ENCODE peak calls at places on chromosomes 7 and 10, in six cellular contexts. One of them, this sample, is unnamed.

GRCh38 chr7:102236592-102237287 is 49.9 kb upstream of the SH2B2 start:
- DNase-seq in H9: peak; percentile 76
- DNase-seq in mesenchymal stem cell: peak; percentile 70
- DNase-seq in IMR-90: peak; percentile 56
- DNase-seq in trophoblast cell: peak; percentile 79
- DNase-seq in H1: peak; percentile 13
- DNase-seq in this sample: peak; percentile 53

GRCh38 chr7:50653997-50654425 is 88.8 kb upstream of the DDC start:
- DNase-seq in H9: no peak
- DNase-seq in mesenchymal stem cell: no peak
- DNase-seq in IMR-90: peak; percentile 20
- DNase-seq in trophoblast cell: no peak
- DNase-seq in H1: no peak
- DNase-seq in this sample: no peak

GRCh38 chr7:91946549-91946948 is 5.9 kb downstream of the AKAP9 start:
- DNase-seq in H9: no peak
- DNase-seq in mesenchymal stem cell: no peak
- DNase-seq in IMR-90: no peak
- DNase-seq in trophoblast cell: no peak
- DNase-seq in H1: no peak
- DNase-seq in this sample: no peak

GRCh38 chr7:90119178-90119971 is 34.9 kb upstream of the STEAP1 start:
- DNase-seq in H9: peak; percentile 45
- DNase-seq in mesenchymal stem cell: no peak
- DNase-seq in IMR-90: peak; percentile 1
- DNase-seq in trophoblast cell: no peak
- DNase-seq in H1: no peak
- DNase-seq in this sample: no peak

GRCh38 chr10:80871083-80871482 is 333.4 kb downstream of the SH2D4B start:
- DNase-seq in H9: no peak
- DNase-seq in mesenchymal stem cell: no peak
- DNase-seq in IMR-90: no peak
- DNase-seq in trophoblast cell: no peak
- DNase-seq in H1: no peak
- DNase-seq in this sample: no peak

GRCh38 chr7:25250386-25250785 is 22.1 kb upstream of the NPVF start:
- DNase-seq in H9: no peak
- DNase-seq in mesenchymal stem cell: no peak
- DNase-seq in IMR-90: no peak
- DNase-seq in trophoblast cell: no peak
- DNase-seq in H1: no peak
- DNase-seq in this sample: no peak

GRCh38 chr7:100584046-100584676 is 1.8 kb downstream of the LRCH4 start:
- DNase-seq in H9: no peak
- DNase-seq in mesenchymal stem cell: peak; percentile 85
- DNase-seq in IMR-90: peak; percentile 45
- DNase-seq in trophoblast cell: no peak
- DNase-seq in H1: no peak
- DNase-seq in this sample: no peak

GRCh38 chr10:4708123-4708759 is 117.8 kb upstream of the AKR1E2 start:
- DNase-seq in H9: peak; percentile 79
- DNase-seq in mesenchymal stem cell: no peak
- DNase-seq in IMR-90: no peak
- DNase-seq in trophoblast cell: no peak
- DNase-seq in H1: peak; percentile 25
- DNase-seq in this sample: no peak

GRCh38 chr7:39526676-39527075 is 39.5 kb upstream of the YAE1 start:
- DNase-seq in H9: no peak
- DNase-seq in mesenchymal stem cell: no peak
- DNase-seq in IMR-90: no peak
- DNase-seq in trophoblast cell: no peak
- DNase-seq in H1: no peak
- DNase-seq in this sample: no peak

GRCh38 chr10:128943111-128943510 is 523.9 kb upstream of the MGMT start:
- DNase-seq in H9: no peak
- DNase-seq in mesenchymal stem cell: no peak
- DNase-seq in IMR-90: no peak
- DNase-seq in trophoblast cell: no peak
- DNase-seq in H1: no peak
- DNase-seq in this sample: no peak

GRCh38 chr7:3787717-3788311 is 486.8 kb downstream of the SDK1 start:
- DNase-seq in H9: no peak
- DNase-seq in mesenchymal stem cell: no peak
- DNase-seq in IMR-90: no peak
- DNase-seq in trophoblast cell: no peak
- DNase-seq in H1: no peak
- DNase-seq in this sample: no peak

GRCh38 chr7:128189231-128189930 is 51.7 kb upstream of the LEP start:
- DNase-seq in H9: peak; percentile 24
- DNase-seq in mesenchymal stem cell: no peak
- DNase-seq in IMR-90: no peak
- DNase-seq in trophoblast cell: no peak
- DNase-seq in H1: no peak
- DNase-seq in this sample: no peak

GRCh38 chr10:132990684-132991545 is 48.5 kb upstream of the CFAP46 start:
- DNase-seq in H9: no peak
- DNase-seq in mesenchymal stem cell: no peak
- DNase-seq in IMR-90: no peak
- DNase-seq in trophoblast cell: no peak
- DNase-seq in H1: no peak
- DNase-seq in this sample: no peak

GRCh38 chr10:110077436-110078120 is 69.8 kb downstream of the ADD3 start:
- DNase-seq in H9: no peak
- DNase-seq in mesenchymal stem cell: peak; percentile 25
- DNase-seq in IMR-90: no peak
- DNase-seq in trophoblast cell: no peak
- DNase-seq in H1: no peak
- DNase-seq in this sample: no peak

GRCh38 chr7:39536926-39537325 is 29.3 kb upstream of the YAE1 start:
- DNase-seq in H9: no peak
- DNase-seq in mesenchymal stem cell: no peak
- DNase-seq in IMR-90: no peak
- DNase-seq in trophoblast cell: no peak
- DNase-seq in H1: no peak
- DNase-seq in this sample: no peak

GRCh38 chr7:122864838-122865237 is 21.4 kb downstream of the CADPS2 start:
- DNase-seq in H9: no peak
- DNase-seq in mesenchymal stem cell: no peak
- DNase-seq in IMR-90: no peak
- DNase-seq in trophoblast cell: no peak
- DNase-seq in H1: no peak
- DNase-seq in this sample: no peak

GRCh38 chr7:140621326-140622035 is 19.1 kb downstream of the DENND2A start:
- DNase-seq in H9: no peak
- DNase-seq in mesenchymal stem cell: no peak
- DNase-seq in IMR-90: peak; percentile 55
- DNase-seq in trophoblast cell: peak; percentile 73
- DNase-seq in H1: no peak
- DNase-seq in this sample: no peak

GRCh38 chr10:69130251-69130650 is 6.3 kb downstream of the VPS26A start:
- DNase-seq in H9: no peak
- DNase-seq in mesenchymal stem cell: peak; percentile 10
- DNase-seq in IMR-90: peak; percentile 40
- DNase-seq in trophoblast cell: no peak
- DNase-seq in H1: no peak
- DNase-seq in this sample: no peak

GRCh38 chr10:80487791-80488538 is 33.9 kb downstream of the TSPAN14 start:
- DNase-seq in H9: no peak
- DNase-seq in mesenchymal stem cell: no peak
- DNase-seq in IMR-90: no peak
- DNase-seq in trophoblast cell: no peak
- DNase-seq in H1: no peak
- DNase-seq in this sample: no peak

GRCh38 chr7:44959433-44959951 is 19.3 kb downstream of the MYO1G start:
- DNase-seq in H9: no peak
- DNase-seq in mesenchymal stem cell: peak; percentile 22
- DNase-seq in IMR-90: peak; percentile 40
- DNase-seq in trophoblast cell: peak; percentile 84
- DNase-seq in H1: no peak
- DNase-seq in this sample: no peak

GRCh38 chr10:49285232-49285631 is 13.7 kb upstream of the C10orf71 start:
- DNase-seq in H9: no peak
- DNase-seq in mesenchymal stem cell: no peak
- DNase-seq in IMR-90: no peak
- DNase-seq in trophoblast cell: peak; percentile 34
- DNase-seq in H1: no peak
- DNase-seq in this sample: no peak

GRCh38 chr10:98380493-98381339 is 34.3 kb downstream of the PYROXD2 start:
- DNase-seq in H9: no peak
- DNase-seq in mesenchymal stem cell: peak; percentile 39
- DNase-seq in IMR-90: peak; percentile 22
- DNase-seq in trophoblast cell: no peak
- DNase-seq in H1: no peak
- DNase-seq in this sample: no peak
- H2BK5ac ChIP-seq in H9: no peak overlapping the region
- H2BK5ac ChIP-seq in mesenchymal stem cell: no peak overlapping the region
- H2BK5ac ChIP-seq in IMR-90: no peak overlapping the region
- H2BK5ac ChIP-seq in trophoblast cell: no peak overlapping the region
- H2BK5ac ChIP-seq in H1: no peak overlapping the region
- H2BK5ac ChIP-seq in this sample: no peak overlapping the region

GRCh38 chr7:48089415-48089975 is 430 bp downstream of the UPP1 start:
- DNase-seq in H9: peak; percentile 91
- DNase-seq in mesenchymal stem cell: no peak
- DNase-seq in IMR-90: no peak
- DNase-seq in trophoblast cell: peak; percentile 78
- DNase-seq in H1: no peak
- DNase-seq in this sample: no peak
- H3K23ac ChIP-seq in H9: no peak overlapping the region
- H3K23ac ChIP-seq in mesenchymal stem cell: no peak overlapping the region
- H3K23ac ChIP-seq in IMR-90: peak overlapping the region; percentile 41
- H3K23ac ChIP-seq in trophoblast cell: no peak overlapping the region
- H3K23ac ChIP-seq in H1: no peak overlapping the region
- H3K23ac ChIP-seq in this sample: peak overlapping the region; percentile 100

DNA sequence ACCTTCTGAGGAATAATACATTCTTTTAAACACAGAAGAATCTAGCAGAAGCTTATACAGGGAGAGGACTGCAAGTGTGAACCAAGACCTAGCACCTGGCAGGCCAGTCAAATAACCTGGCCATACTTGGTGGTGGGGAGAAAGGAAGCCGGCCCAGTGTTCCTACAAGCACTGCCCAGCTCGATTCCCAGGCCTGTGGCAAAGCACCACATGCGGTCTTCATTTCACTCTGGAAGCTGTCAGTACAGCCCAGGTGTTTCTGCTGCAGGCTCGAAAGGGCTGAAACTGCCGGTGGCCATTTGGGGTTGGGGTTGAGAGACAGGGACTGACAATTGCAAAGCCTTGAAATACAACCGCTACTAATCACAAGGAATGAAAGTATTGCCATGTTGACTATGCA is 50.8 kb upstream of the EGFR start:
- DNase-seq in H9: no peak
- DNase-seq in mesenchymal stem cell: no peak
- DNase-seq in IMR-90: no peak
- DNase-seq in trophoblast cell: no peak
- DNase-seq in H1: no peak
- DNase-seq in this sample: no peak
- H2AFZ ChIP-seq in H9: no peak overlapping the region
- H2AFZ ChIP-seq in mesenchymal stem cell: no peak overlapping the region
- H2AFZ ChIP-seq in IMR-90: no peak overlapping the region
- H2AFZ ChIP-seq in trophoblast cell: no peak overlapping the region
- H2AFZ ChIP-seq in H1: no peak overlapping the region
- H2AFZ ChIP-seq in this sample: no peak overlapping the region

DNA sequence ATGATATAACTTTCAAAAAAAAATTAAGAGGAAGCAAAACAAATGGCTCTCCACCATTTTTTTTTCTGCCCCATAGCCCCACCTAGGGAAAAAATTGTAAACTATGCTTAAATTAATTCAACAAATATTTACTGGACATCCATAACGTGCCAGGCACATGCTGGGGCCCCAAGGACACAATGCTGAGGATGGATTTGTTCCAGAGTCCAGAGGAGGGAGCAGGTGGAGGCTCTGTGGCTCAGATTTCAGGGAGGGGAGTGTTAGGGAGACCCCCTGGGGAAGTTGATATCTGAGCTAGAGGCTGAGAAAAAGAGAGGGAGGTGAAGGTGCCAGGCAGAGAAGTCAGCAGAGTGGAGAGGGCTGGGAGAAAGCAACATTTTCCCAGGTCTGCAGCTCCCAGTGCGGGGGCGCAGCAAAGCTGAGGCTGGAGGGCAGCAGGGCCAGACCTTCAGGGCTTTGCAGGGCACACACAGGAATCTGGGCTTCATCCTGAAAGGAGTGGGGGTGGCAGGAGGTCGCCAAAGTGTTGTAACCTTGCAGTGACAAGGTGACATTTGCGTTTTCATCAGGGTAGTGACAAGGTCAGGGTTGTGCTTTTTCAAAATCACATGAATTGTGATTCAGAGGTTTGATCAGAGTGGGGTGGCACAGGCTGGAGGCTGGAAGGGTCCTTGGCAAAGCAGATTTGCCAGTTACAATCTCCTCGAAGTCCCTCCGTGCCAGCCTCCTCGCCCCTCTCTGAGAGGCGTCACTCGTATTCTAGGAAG is 261.6 kb downstream of the WDR11 start:
- DNase-seq in H9: peak; percentile 52
- DNase-seq in mesenchymal stem cell: no peak
- DNase-seq in IMR-90: no peak
- DNase-seq in trophoblast cell: peak; percentile 43
- DNase-seq in H1: no peak
- DNase-seq in this sample: no peak
- H2BK5ac ChIP-seq in H9: no peak overlapping the region
- H2BK5ac ChIP-seq in mesenchymal stem cell: no peak overlapping the region
- H2BK5ac ChIP-seq in IMR-90: no peak overlapping the region
- H2BK5ac ChIP-seq in trophoblast cell: peak overlapping the region; percentile 44
- H2BK5ac ChIP-seq in H1: peak overlapping the region; percentile 52
- H2BK5ac ChIP-seq in this sample: no peak overlapping the region

GRCh38 chr7:135249901-135250300 is 16.3 kb downstream of the STRA8 start:
- DNase-seq in H9: peak; percentile 11
- DNase-seq in mesenchymal stem cell: no peak
- DNase-seq in IMR-90: no peak
- DNase-seq in trophoblast cell: no peak
- DNase-seq in H1: no peak
- DNase-seq in this sample: no peak
- H3K23ac ChIP-seq in H9: no peak overlapping the region
- H3K23ac ChIP-seq in mesenchymal stem cell: no peak overlapping the region
- H3K23ac ChIP-seq in IMR-90: no peak overlapping the region
- H3K23ac ChIP-seq in trophoblast cell: no peak overlapping the region
- H3K23ac ChIP-seq in H1: no peak overlapping the region
- H3K23ac ChIP-seq in this sample: peak overlapping the region; percentile 57

GRCh38 chr7:37352974-37353948 is 95.4 kb downstream of the ELMO1 start:
- DNase-seq in H9: peak; percentile 60
- DNase-seq in mesenchymal stem cell: no peak
- DNase-seq in IMR-90: no peak
- DNase-seq in trophoblast cell: peak; percentile 48
- DNase-seq in H1: peak; percentile 17
- DNase-seq in this sample: no peak

GRCh38 chr7:37357277-37357996 is 91.2 kb downstream of the ELMO1 start:
- DNase-seq in H9: no peak
- DNase-seq in mesenchymal stem cell: no peak
- DNase-seq in IMR-90: no peak
- DNase-seq in trophoblast cell: peak; percentile 18
- DNase-seq in H1: no peak
- DNase-seq in this sample: no peak

GRCh38 chr7:37354661-37355131 is 94.0 kb downstream of the ELMO1 start:
- DNase-seq in H9: no peak
- DNase-seq in mesenchymal stem cell: peak; percentile 65
- DNase-seq in IMR-90: no peak
- DNase-seq in trophoblast cell: peak; percentile 39
- DNase-seq in H1: no peak
- DNase-seq in this sample: no peak

GRCh38 chr7:37352251-37352650 is 96.4 kb downstream of the ELMO1 start:
- DNase-seq in H9: no peak
- DNase-seq in mesenchymal stem cell: no peak
- DNase-seq in IMR-90: no peak
- DNase-seq in trophoblast cell: no peak
- DNase-seq in H1: no peak
- DNase-seq in this sample: no peak

GRCh38 chr7:37353949-37354660 is 94.6 kb downstream of the ELMO1 start:
- DNase-seq in H9: no peak
- DNase-seq in mesenchymal stem cell: no peak
- DNase-seq in IMR-90: no peak
- DNase-seq in trophoblast cell: no peak
- DNase-seq in H1: no peak
- DNase-seq in this sample: no peak
- H2AFZ ChIP-seq in H9: no peak overlapping the region
- H2AFZ ChIP-seq in mesenchymal stem cell: peak overlapping the region; percentile 14
- H2AFZ ChIP-seq in IMR-90: no peak overlapping the region
- H2AFZ ChIP-seq in trophoblast cell: no peak overlapping the region
- H2AFZ ChIP-seq in H1: no peak overlapping the region
- H2AFZ ChIP-seq in this sample: peak overlapping the region; percentile 60

This sample was measured in neuronal stem cell.